ENCODE peak calls at places on chromosomes 16 and 17, in five cellular contexts. P is KBM-7, K is substantia nigra, O is NCI-H2171, T is fibroblast of the aortic adventitia. W is an unnamed sample.

GRCh38 chr16:77111057-77111456 is 79.9 kb upstream of the MON1B start:
- DNase-seq in P (peak), K (no peak), O (no peak), T (no peak), W (no peak)

GRCh38 chr16:64615647-64616280 is 506.1 kb downstream of the CDH11 start:
- DNase-seq in P (no peak), K (peak), O (peak), T (no peak), W (peak)

GRCh38 chr16:85800321-85800669 is 800 bp downstream of the COX4I1 start:
- DNase-seq in P (peak), K (no peak), O (no peak), T (peak), W (no peak)

GRCh38 chr17:17710728-17711541 is 29.7 kb downstream of the RAI1 start:
- DNase-seq in P (no peak), K (no peak), O (no peak), T (peak), W (peak)

GRCh38 chr17:38352245-38353083 is 820 bp downstream of the SOCS7 start:
- DNase-seq in P (peak), K (no peak), O (no peak), T (no peak), W (peak)

GRCh38 chr17:49315551-49315951 is 46.5 kb downstream of the ZNF652 start:
- DNase-seq in P (peak), K (peak), O (peak), T (peak), W (peak)

GRCh38 chr16:81521141-81521626 is 76.6 kb downstream of the CMIP start:
- DNase-seq in P (peak), K (no peak), O (no peak), T (no peak), W (no peak)

GRCh38 chr17:13157656-13158055 is 139.8 kb upstream of the ELAC2 start:
- DNase-seq in P (no peak), K (no peak), O (no peak), T (no peak), W (no peak)

GRCh38 chr16:70301121-70301520 is 2.1 kb downstream of the DDX19B start:
- DNase-seq in P (no peak), K (no peak), O (no peak), T (no peak), W (no peak)

GRCh38 chr16:79756571-79756970 is 156.0 kb upstream of the MAF start:
- DNase-seq in P (no peak), K (no peak), O (no peak), T (no peak), W (no peak)

GRCh38 chr17:17186551-17187505 is 19.3 kb downstream of the PLD6 start:
- DNase-seq in P (no peak), K (no peak), O (no peak), T (peak), W (no peak)